ENCODE peak calls at places on chromosome 4, in ten cellular contexts. M, Y, J, K, T, I, G, O, C and N are unnamed samples.

GRCh38 chr4:10534820-10535219 is 77.6 kb upstream of the ZNF518B start:
- DNase-seq in M (no peak), Y (no peak), J (no peak), K (no peak), T (no peak), I (no peak), G (no peak), O (no peak), C (no peak), N (no peak)

GRCh38 chr4:156169011-156169410 is 215.3 kb upstream of the CTSO start:
- DNase-seq in M (no peak), Y (peak), J (no peak), K (no peak), T (peak), I (peak), G (peak), O (peak), C (no peak), N (peak)

GRCh38 chr4:52588771-52589591 is 70.1 kb downstream of the USP46 start:
- DNase-seq in M (no peak), Y (no peak), J (peak), K (no peak), T (no peak), I (peak), G (no peak), O (peak), C (no peak), N (peak)

GRCh38 chr4:40617903-40618302 is 11.8 kb downstream of the RBM47 start:
- DNase-seq in M (no peak), Y (no peak), J (no peak), K (no peak), T (no peak), I (no peak), G (no peak), O (peak), C (no peak), N (no peak)

GRCh38 chr4:123651536-123652175 is 255.1 kb downstream of the SPRY1 start:
- DNase-seq in M (no peak), Y (no peak), J (no peak), K (no peak), T (no peak), I (no peak), G (peak), O (no peak), C (no peak), N (no peak)

GRCh38 chr4:184102488-184102887 is 115.2 kb downstream of the ENPP6 start:
- DNase-seq in M (no peak), Y (no peak), J (no peak), K (no peak), T (no peak), I (no peak), G (no peak), O (no peak), C (no peak), N (no peak)

GRCh38 chr4:1192091-1192492 is 19.7 kb upstream of the SPON2 start:
- DNase-seq in M (peak), Y (no peak), J (peak), K (no peak), T (peak), I (peak), G (peak), O (peak), C (no peak), N (peak)

GRCh38 chr4:127558489-127559407 is 74.0 kb upstream of the INTU start:
- DNase-seq in M (no peak), Y (no peak), J (no peak), K (no peak), T (no peak), I (no peak), G (no peak), O (no peak), C (no peak), N (no peak)

GRCh38 chr4:2045518-2045951 is 13.6 kb upstream of the NAT8L start:
- DNase-seq in M (peak), Y (no peak), J (no peak), K (peak), T (no peak), I (no peak), G (no peak), O (no peak), C (no peak), N (peak)

GRCh38 chr4:170128219-170128804 is 38.6 kb upstream of the AADAT start:
- DNase-seq in M (no peak), Y (no peak), J (no peak), K (no peak), T (no peak), I (no peak), G (no peak), O (no peak), C (no peak), N (no peak)

GRCh38 chr4:5865896-5866599 is 26.8 kb downstream of the CRMP1 start:
- DNase-seq in M (no peak), Y (no peak), J (peak), K (no peak), T (no peak), I (no peak), G (no peak), O (no peak), C (no peak), N (peak)

GRCh38 chr4:127772769-127773671 is 9.1 kb upstream of the HSPA4L start:
- DNase-seq in M (no peak), Y (no peak), J (no peak), K (no peak), T (no peak), I (no peak), G (no peak), O (no peak), C (no peak), N (no peak)

GRCh38 chr4:153668647-153669046 is 15.4 kb upstream of the TLR2 start:
- DNase-seq in M (no peak), Y (no peak), J (no peak), K (no peak), T (no peak), I (no peak), G (no peak), O (no peak), C (no peak), N (peak)

GRCh38 chr4:11640584-11640983 is 211.9 kb upstream of the HS3ST1 start:
- DNase-seq in M (no peak), Y (no peak), J (no peak), K (no peak), T (no peak), I (no peak), G (no peak), O (no peak), C (no peak), N (peak)

GRCh38 chr4:165700855-165701254 is 172.2 kb upstream of the TLL1 start:
- DNase-seq in M (no peak), Y (no peak), J (no peak), K (no peak), T (no peak), I (peak), G (no peak), O (no peak), C (no peak), N (peak)

GRCh38 chr4:163484906-163485305 is 9.6 kb upstream of the TMA16 start:
- DNase-seq in M (no peak), Y (peak), J (peak), K (peak), T (peak), I (peak), G (peak), O (peak), C (peak), N (peak)

GRCh38 chr4:7767966-7768365 is 171.7 kb downstream of the AFAP1 start:
- DNase-seq in M (no peak), Y (no peak), J (no peak), K (no peak), T (no peak), I (no peak), G (no peak), O (no peak), C (no peak), N (no peak)

GRCh38 chr4:11149612-11150259 is 279.0 kb downstream of the HS3ST1 start:
- DNase-seq in M (no peak), Y (no peak), J (no peak), K (no peak), T (no peak), I (no peak), G (no peak), O (no peak), C (no peak), N (no peak)

GRCh38 chr4:31370866-31371465 is 650.8 kb downstream of the PCDH7 start:
- DNase-seq in M (peak), Y (no peak), J (no peak), K (no peak), T (no peak), I (peak), G (peak), O (peak), C (no peak), N (peak)

GRCh38 chr4:176380352-176381157 is 60.8 kb downstream of the SPCS3 start:
- DNase-seq in M (no peak), Y (no peak), J (no peak), K (no peak), T (no peak), I (peak), G (no peak), O (no peak), C (no peak), N (peak)

GRCh38 chr4:55032179-55032578 is 93.2 kb downstream of the KDR start:
- DNase-seq in M (no peak), Y (no peak), J (no peak), K (no peak), T (no peak), I (no peak), G (no peak), O (no peak), C (no peak), N (no peak)

GRCh38 chr4:113976937-113977855 is 2.3 kb downstream of the ARSJ start:
- DNase-seq in M (no peak), Y (no peak), J (no peak), K (no peak), T (no peak), I (no peak), G (no peak), O (no peak), C (no peak), N (no peak)